ENCODE peak calls at places on chromosomes 1 and 21, in nine cellular contexts. S is heart left ventricle, H is breast epithelium, P is sigmoid colon, D is cardiac muscle cell, Y is right cardiac atrium, K is upper lobe of right lung, Z is GM23248, W is neuronal stem cell. V is an unnamed sample.

GRCh38 chr1:64246294-64246917 is 43.0 kb downstream of the UBE2U start:
- DNase-seq in S (no peak), H (no peak), P (no peak), D (peak; percentile 66), Y (no peak), K (no peak), Z (peak; percentile 62), W (peak; percentile 31), V (no peak)

GRCh38 chr1:16021681-16022080 is at the start of gene CLCNKA:
- DNase-seq in S (no peak), H (no peak), P (no peak), D (no peak), Y (no peak), K (no peak), Z (no peak), W (no peak), V (no peak)

GRCh38 chr1:158506369-158506987 is 34.5 kb downstream of the OR10R2 start:
- DNase-seq in S (no peak), H (no peak), P (no peak), D (peak; percentile 55), Y (peak; percentile 24), K (no peak), Z (peak; percentile 37), W (no peak), V (no peak)

GRCh38 chr1:13623021-13623637 is 39.5 kb downstream of the PDPN start:
- DNase-seq in S (no peak), H (no peak), P (no peak), D (no peak), Y (no peak), K (no peak), Z (no peak), W (no peak), V (no peak)

GRCh38 chr1:29235955-29236742 is at the start of gene PTPRU:
- DNase-seq in S (peak; percentile 78), H (peak; percentile 65), P (peak; percentile 90), D (peak; percentile 91), Y (peak; percentile 78), K (peak; percentile 92), Z (peak; percentile 90), W (no peak), V (no peak)

GRCh38 chr1:178953034-178953433 is 72.7 kb upstream of the FAM20B start:
- DNase-seq in S (no peak), H (no peak), P (peak; percentile 88), D (no peak), Y (no peak), K (no peak), Z (no peak), W (no peak), V (no peak)

GRCh38 chr1:60487953-60488352 is 414.4 kb upstream of the C1orf87 start:
- DNase-seq in S (no peak), H (no peak), P (no peak), D (no peak), Y (no peak), K (no peak), Z (no peak), W (no peak), V (no peak)

GRCh38 chr1:246651012-246651411 is 73.2 kb upstream of the SCCPDH start:
- DNase-seq in S (no peak), H (no peak), P (no peak), D (no peak), Y (no peak), K (no peak), Z (no peak), W (no peak), V (no peak)

GRCh38 chr1:156126043-156126700 is 11.7 kb downstream of the LMNA start:
- DNase-seq in S (peak; percentile 97), H (peak; percentile 85), P (peak; percentile 96), D (peak; percentile 86), Y (peak; percentile 97), K (peak; percentile 92), Z (peak; percentile 98), W (no peak), V (peak; percentile 97)

GRCh38 chr1:117562581-117563491 is 43.0 kb upstream of the TENT5C start:
- DNase-seq in S (no peak), H (no peak), P (no peak), D (no peak), Y (no peak), K (peak; percentile 71), Z (no peak), W (no peak), V (no peak)

GRCh38 chr1:161440312-161440894 is 64.9 kb upstream of the FCGR2A start:
- DNase-seq in S (peak; percentile 41), H (no peak), P (peak; percentile 63), D (peak; percentile 75), Y (peak; percentile 51), K (peak; percentile 90), Z (peak; percentile 73), W (peak; percentile 75), V (no peak)

GRCh38 chr21:45067462-45068285 is 6.7 kb upstream of the ADARB1 start:
- DNase-seq in S (no peak), H (no peak), P (no peak), D (no peak), Y (peak; percentile 6), K (no peak), Z (no peak), W (no peak), V (no peak)

GRCh38 chr21:45427331-45428271 is 22.6 kb downstream of the COL18A1 start:
- DNase-seq in S (peak; percentile 89), H (peak; percentile 71), P (peak; percentile 94), D (no peak), Y (peak; percentile 75), K (no peak), Z (peak; percentile 96), W (no peak), V (peak; percentile 96)

GRCh38 chr1:9687876-9688582 is 36.5 kb downstream of the PIK3CD start:
- DNase-seq in S (peak; percentile 34), H (no peak), P (no peak), D (peak; percentile 53), Y (peak; percentile 29), K (peak; percentile 70), Z (peak; percentile 71), W (peak; percentile 29), V (no peak)

GRCh38 chr1:118184737-118185082 is 318 bp downstream of the SPAG17 start:
- DNase-seq in S (no peak), H (no peak), P (no peak), D (no peak), Y (no peak), K (no peak), Z (no peak), W (peak; percentile 0), V (no peak)

GRCh38 chr1:244273262-244273844 is 178.4 kb downstream of the ADSS2 start:
- DNase-seq in S (no peak), H (no peak), P (no peak), D (no peak), Y (no peak), K (no peak), Z (no peak), W (no peak), V (no peak)
- H3K4me3 ChIP-seq in S (no peak overlapping the region), H (no peak overlapping the region), P (peak overlapping the region; percentile 33), D (no peak overlapping the region), Y (no peak overlapping the region), K (no peak overlapping the region), Z (peak overlapping the region; percentile 67), W (no peak overlapping the region), V (peak overlapping the region; percentile 4)

DNA sequence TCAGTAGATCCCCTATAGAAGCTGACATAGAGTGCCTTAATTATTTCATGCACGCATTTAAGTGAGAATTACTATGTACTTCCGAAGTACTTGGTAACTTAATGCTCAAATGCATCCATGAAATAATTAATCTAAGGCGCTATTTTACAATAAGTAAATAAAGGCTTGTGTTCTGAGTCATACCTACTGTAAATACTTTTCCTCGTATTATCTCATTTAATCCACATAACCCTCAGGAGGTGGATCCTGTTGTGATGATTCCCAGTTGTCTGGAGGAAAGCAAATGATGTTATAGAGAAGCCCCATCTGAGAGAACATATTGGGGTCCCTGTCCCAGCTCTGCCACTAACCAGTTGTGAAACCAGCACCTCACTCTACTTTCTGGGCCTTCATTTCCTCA is 16.4 kb downstream of the SUSD4 start:
- DNase-seq in S (no peak), H (no peak), P (no peak), D (no peak), Y (no peak), K (no peak), Z (no peak), W (no peak), V (no peak)
- H3K27me3 ChIP-seq in S (no peaks in the 10 kb centered on the region), H (no peaks in the 10 kb centered on the region), P (no peaks in the 10 kb centered on the region), D (no peaks in the 10 kb centered on the region), Y (no peaks in the 10 kb centered on the region), K (peaks cover 11% of the 10 kb centered on the region), Z (peaks cover 16% of the 10 kb centered on the region), W (no peaks in the 10 kb centered on the region), V (no peaks in the 10 kb centered on the region)

GRCh38 chr1:184389446-184389845 is 2.6 kb downstream of the C1orf21 start:
- DNase-seq in S (no peak), H (no peak), P (no peak), D (no peak), Y (no peak), K (no peak), Z (peak; percentile 53), W (no peak), V (no peak)
- H3K4me3 ChIP-seq in S (peak overlapping the region; percentile 94), H (peak overlapping the region; percentile 92), P (peak overlapping the region; percentile 83), D (no peak overlapping the region), Y (peak overlapping the region; percentile 88), K (peak overlapping the region; percentile 86), Z (no peak overlapping the region), W (no peak overlapping the region), V (no peak overlapping the region)

GRCh38 chr1:26165126-26165892 is 3.5 kb downstream of the C1orf232 start:
- DNase-seq in S (no peak), H (no peak), P (no peak), D (no peak), Y (peak; percentile 11), K (no peak), Z (no peak), W (no peak), V (no peak)

GRCh38 chr1:26164036-26164927 is 4.5 kb downstream of the C1orf232 start:
- DNase-seq in S (peak; percentile 64), H (no peak), P (no peak), D (peak; percentile 79), Y (peak; percentile 42), K (peak; percentile 72), Z (peak; percentile 67), W (peak; percentile 80), V (no peak)

GRCh38 chr1:26168410-26169167 is at the start of gene C1orf232:
- DNase-seq in S (no peak), H (no peak), P (no peak), D (no peak), Y (no peak), K (no peak), Z (no peak), W (no peak), V (no peak)

GRCh38 chr1:26169201-26169600 is 438 bp upstream of the C1orf232 start:
- DNase-seq in S (no peak), H (no peak), P (no peak), D (no peak), Y (no peak), K (no peak), Z (no peak), W (no peak), V (no peak)

DNA sequence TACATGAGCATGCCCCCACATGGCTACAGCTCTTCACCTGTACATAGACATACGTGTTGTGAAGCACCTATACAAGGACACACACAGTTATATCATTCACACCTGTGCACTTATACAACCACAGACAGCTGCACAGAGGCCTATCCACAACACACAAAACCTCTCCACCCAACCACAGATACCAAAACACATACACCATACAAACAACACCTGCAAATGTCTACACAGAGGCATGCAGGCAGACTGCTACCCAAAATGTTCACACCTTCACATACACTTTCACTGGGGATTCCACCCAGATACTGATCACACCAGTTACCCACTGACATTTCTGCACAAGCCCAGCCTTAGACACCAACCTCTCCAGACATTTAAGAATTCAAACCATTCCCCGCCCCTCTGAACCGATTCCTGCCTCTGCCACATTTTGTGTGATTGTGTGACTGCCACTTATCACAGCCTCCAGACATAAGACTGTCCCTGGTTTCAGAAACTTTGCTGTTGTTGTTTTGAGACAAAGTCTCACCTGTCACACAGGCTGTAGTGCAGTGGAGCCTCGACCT is 2.0 kb downstream of the C1orf232 start:
- DNase-seq in S (no peak), H (no peak), P (no peak), D (no peak), Y (no peak), K (no peak), Z (no peak), W (no peak), V (no peak)
- H3K27me3 ChIP-seq in S (no peaks in the 10 kb centered on the region), H (no peaks in the 10 kb centered on the region), P (no peaks in the 10 kb centered on the region), D (no peaks in the 10 kb centered on the region), Y (no peaks in the 10 kb centered on the region), K (no peaks in the 10 kb centered on the region), Z (peaks cover 11% of the 10 kb centered on the region), W (peaks cover 3% of the 10 kb centered on the region), V (peaks cover 5% of the 10 kb centered on the region)